ENCODE peak calls at places on chromosomes 12 and 14, in five cellular contexts. R is brain microvascular endothelial cell, X is spleen, D is esophagus squamous epithelium, Q is HepG2. P is an unnamed sample.
A peak's percentile ranks its signal among the peaks of the same experiment; 100 is the strongest.

GRCh38 chr12:1575799-1576401 is 18.5 kb downstream of the FBXL14 start:
- DNase-seq in Q (no peak), D (no peak), R (no peak), X (no peak), P (no peak)

GRCh38 chr14:73500360-73500759 is 9.6 kb downstream of the RIOX1 start:
- DNase-seq in D (no peak), Q (no peak), R (no peak), X (no peak), P (peak; percentile 46)

GRCh38 chr14:69870613-69871012 is 8.6 kb upstream of the SMOC1 start:
- DNase-seq in D (no peak), Q (no peak), X (no peak), R (no peak), P (no peak)

GRCh38 chr12:132812631-132813305 is 15.9 kb downstream of the GOLGA3 start:
- DNase-seq in X (no peak), R (peak; percentile 19), D (no peak), Q (no peak), P (no peak)

GRCh38 chr12:124764870-124765570 is 98.6 kb downstream of the SCARB1 start:
- DNase-seq in D (no peak), R (peak; percentile 55), X (no peak), Q (no peak), P (no peak)

GRCh38 chr14:39232554-39233415 is 930 bp upstream of the MIA2 start:
- DNase-seq in Q (peak; percentile 90), X (no peak), R (peak; percentile 77), D (no peak), P (no peak)

GRCh38 chr12:19031032-19031431 is 98.5 kb upstream of the PLEKHA5 start:
- DNase-seq in Q (no peak), D (no peak), R (peak; percentile 84), X (no peak), P (peak; percentile 84)

GRCh38 chr12:102879-103168 is 36.3 kb downstream of the IQSEC3 start:
- DNase-seq in Q (no peak), D (no peak), R (no peak), X (no peak), P (no peak)

GRCh38 chr14:76250345-76250744 is 98.6 kb downstream of the GPATCH2L start:
- DNase-seq in D (no peak), X (no peak), Q (no peak), R (no peak), P (no peak)

GRCh38 chr12:50242751-50243191 is 40.5 kb downstream of the LIMA1 start:
- DNase-seq in X (no peak), D (no peak), R (no peak), Q (no peak), P (no peak)

GRCh38 chr14:32654106-32654505 is 284.6 kb upstream of the NPAS3 start:
- DNase-seq in D (no peak), Q (no peak), X (no peak), R (no peak), P (no peak)

GRCh38 chr12:3035171-3035570 is 42.0 kb upstream of the TSPAN9 start:
- DNase-seq in X (peak; percentile 42), R (peak; percentile 40), Q (no peak), D (no peak), P (no peak)

GRCh38 chr12:12511021-12511783 is 51.5 kb downstream of the DUSP16 start:
- DNase-seq in Q (no peak), R (no peak), X (no peak), D (no peak), P (peak; percentile 24)

GRCh38 chr14:52992236-52992635 is 41.4 kb upstream of the FERMT2 start:
- DNase-seq in X (no peak), D (no peak), Q (no peak), R (no peak), P (no peak)

DNA sequence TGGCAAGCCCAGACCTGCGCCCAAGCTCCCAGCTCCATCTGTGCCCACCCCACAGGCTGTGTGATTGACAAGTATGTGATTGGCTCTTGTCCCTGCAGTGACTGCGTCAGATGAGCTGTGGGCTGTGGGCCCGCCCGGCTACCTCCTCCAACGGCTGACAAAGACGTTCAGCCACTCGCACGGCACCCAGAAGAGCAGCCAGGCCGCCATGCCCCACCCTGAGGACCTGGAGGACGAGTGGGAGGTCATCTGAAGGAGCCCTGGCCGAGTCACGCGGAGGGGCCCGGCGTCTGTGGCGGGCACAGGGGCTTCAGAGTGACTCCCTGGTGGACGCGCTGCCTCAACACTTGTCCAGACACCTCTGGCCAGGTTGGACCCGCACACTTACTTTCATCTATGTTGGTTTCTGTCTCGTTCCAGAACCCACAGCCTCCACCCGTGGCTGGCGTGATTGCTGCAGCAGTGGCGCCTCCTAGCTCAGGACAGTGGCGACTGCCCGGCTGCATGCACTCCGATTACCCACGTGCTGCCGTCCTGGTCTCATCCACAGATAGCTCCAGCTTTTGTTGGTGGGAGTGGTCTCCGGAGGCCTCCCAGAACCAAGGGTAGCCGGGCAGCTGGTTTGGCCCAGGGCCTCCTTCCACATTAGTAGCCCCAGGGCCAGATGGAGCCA is 11.4 kb downstream of the ANKRD9 start:
- DNase-seq in D (no peak), R (no peak), Q (no peak), X (no peak), P (no peak)
- TF ChIP-seq CTCF in D (peak; percentile 52), R (peak; percentile 47), Q (peak; percentile 71), X (no peak), P (no peak)

GRCh38 chr12:94459773-94460593 is at the start of gene CEP83:
- DNase-seq in X (peak; percentile 100), Q (peak; percentile 78), R (peak; percentile 89), D (peak; percentile 76), P (peak; percentile 91)
- H3K27ac ChIP-seq in X (peak within 1 kb of the TSS; percentile 90), Q (peak within 1 kb of the TSS; percentile 76), R (peak within 1 kb of the TSS; percentile 85), D (peak within 1 kb of the TSS; percentile 93), P (peak within 1 kb of the TSS; percentile 94)

DNA sequence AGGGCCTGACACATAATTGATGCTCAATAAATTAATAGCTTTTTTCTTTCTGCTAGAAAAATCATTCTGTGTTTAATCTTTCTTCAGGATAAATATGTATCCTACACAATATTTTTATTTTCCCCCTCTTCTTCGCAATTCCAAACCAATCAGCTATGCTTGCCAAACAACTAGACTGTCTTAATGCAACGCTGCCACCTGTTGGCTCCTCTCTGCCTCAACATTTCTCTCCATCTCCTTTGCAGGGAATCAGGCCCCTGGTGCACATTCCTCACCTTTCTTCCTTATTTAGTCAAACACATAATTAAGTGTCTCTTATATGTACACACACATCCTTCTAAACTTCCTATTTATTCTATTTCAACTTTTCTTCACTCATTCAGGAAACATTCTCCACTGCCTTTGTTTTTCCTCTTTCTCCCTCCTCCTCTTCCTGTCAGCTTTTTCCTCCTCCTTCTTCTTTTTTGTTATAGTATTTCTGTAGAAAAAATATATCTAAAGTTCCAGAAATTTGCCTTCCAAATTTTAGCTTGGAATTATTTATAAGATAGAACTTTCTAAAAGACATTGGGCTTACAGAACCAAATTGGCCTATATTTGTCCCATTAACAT is 406.0 kb downstream of the PRKD1 start:
- DNase-seq in R (no peak), Q (no peak), D (no peak), X (no peak), P (no peak)
- TF ChIP-seq CTCF in R (peak; percentile 72), Q (peak; percentile 65), D (no peak), X (no peak), P (peak; percentile 18)

DNA sequence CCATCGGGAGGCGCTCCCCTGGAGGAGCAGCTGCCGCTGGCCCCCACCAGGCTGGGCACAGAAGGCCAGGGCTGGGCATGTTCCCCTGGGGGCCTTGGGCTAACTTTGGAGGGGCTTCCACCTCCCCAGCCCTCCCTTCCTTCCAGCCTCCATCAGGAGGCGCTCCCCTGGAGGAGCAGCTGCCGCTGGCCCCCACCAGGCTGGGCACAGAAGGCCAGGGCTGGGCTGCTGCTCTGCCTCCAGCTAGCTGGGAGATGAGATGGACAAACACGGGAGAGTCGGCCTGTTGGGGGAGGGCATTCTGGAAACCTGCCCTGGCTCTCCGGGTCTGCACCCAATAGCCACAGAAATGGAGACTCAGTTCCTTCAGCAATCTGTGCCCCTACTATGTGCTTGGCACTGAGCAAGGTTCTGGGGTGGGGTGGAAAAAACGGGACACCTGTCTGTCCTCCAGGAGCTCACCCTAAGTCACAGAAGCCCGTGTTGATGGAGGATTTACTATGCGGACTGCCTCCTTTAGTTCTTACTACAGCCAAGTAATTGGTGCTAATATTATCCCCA is 39.0 kb upstream of the CORO1C start:
- DNase-seq in D (no peak), X (no peak), R (no peak), Q (no peak), P (no peak)
- H3K27ac ChIP-seq in D (peak overlapping the region; percentile 50), X (no peak overlapping the region), R (no peak overlapping the region), Q (no peak overlapping the region), P (no peak overlapping the region)

DNA sequence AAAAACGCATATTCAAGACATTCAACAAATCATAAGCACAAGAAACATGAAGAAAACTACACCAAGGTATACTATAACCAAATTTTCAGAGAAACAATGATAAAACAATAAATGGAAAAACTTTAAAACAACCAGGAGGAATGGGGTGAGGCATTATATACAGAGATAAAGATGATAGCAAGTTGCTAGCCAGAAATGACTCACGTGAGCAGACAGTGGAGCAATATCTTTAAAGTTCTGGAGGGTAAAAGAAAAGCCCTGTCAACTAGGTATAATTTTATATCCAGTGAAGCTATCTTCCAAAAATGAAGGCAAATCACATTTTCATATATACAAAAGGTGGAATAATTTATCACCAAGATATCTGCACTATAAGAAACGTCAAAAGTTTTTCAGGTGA is 97.8 kb upstream of the PCED1B start:
- DNase-seq in D (no peak), R (no peak), X (no peak), Q (no peak), P (no peak)
- TF ChIP-seq CTCF in D (no peak), R (no peak), X (no peak), Q (no peak), P (no peak)

DNA sequence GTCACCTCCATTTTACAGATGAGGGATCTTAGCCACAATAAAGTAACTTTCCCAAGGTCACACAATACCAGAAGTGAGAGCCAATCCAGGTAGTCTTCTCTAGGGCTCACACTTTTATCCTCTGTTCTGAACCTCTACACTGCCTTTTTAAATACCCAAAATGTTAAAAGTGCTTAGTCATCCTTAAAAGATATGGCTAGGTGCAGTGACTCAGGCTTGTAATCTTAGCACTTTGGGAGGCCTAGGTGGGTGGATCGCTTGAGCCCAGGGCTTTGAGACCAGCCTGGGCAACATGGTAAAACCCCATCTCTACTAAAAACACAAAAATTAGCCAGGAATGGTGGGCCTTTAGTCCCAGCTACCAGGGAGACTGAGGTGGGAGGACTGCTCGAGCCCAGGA is 104.1 kb upstream of the PPP4R3A start:
- DNase-seq in X (no peak), R (peak; percentile 12), D (no peak), Q (no peak), P (peak; percentile 17)
- H3K27ac ChIP-seq in X (no peak overlapping the region), R (no peak overlapping the region), D (no peak overlapping the region), Q (no peak overlapping the region), P (no peak overlapping the region)

GRCh38 chr12:25591132-25591531 is 38.0 kb upstream of the LMNTD1 start:
- DNase-seq in R (no peak), D (no peak), Q (no peak), X (no peak), P (no peak)
- TF ChIP-seq CTCF in R (peak; percentile 66), D (no peak), Q (no peak), X (no peak), P (no peak)